ENCODE peak calls at places on chromosomes 2 and 18, in eight cellular contexts. Y is midbrain, P is mammary epithelial cell, R is WTC11, T is AG08396, I is cardiac fibroblast, M is adrenal gland, H is HT1080. N is an unnamed sample.

GRCh38 chr2:181779288-181779871 is 99.1 kb upstream of the NEUROD1 start:
- DNase-seq in Y (no peak), P (no peak), R (no peak), T (no peak), I (peak; percentile 47), M (no peak), H (peak; percentile 12), N (no peak)

GRCh38 chr2:40400336-40400953 is 51.4 kb downstream of the SLC8A1 start:
- DNase-seq in Y (no peak), P (no peak), R (no peak), T (no peak), I (peak; percentile 51), M (no peak), H (peak; percentile 41), N (no peak)

GRCh38 chr2:136288249-136288648 is 170.3 kb upstream of the CXCR4 start:
- DNase-seq in Y (no peak), P (no peak), R (no peak), T (no peak), I (no peak), M (no peak), H (no peak), N (no peak)

GRCh38 chr2:171956135-171956830 is 34.0 kb downstream of the HAT1 start:
- DNase-seq in Y (no peak), P (no peak), R (no peak), T (no peak), I (no peak), M (no peak), H (no peak), N (no peak)

GRCh38 chr2:176002684-176003225 is 688 bp upstream of the LNPK start:
- DNase-seq in Y (no peak), P (peak; percentile 14), R (no peak), T (peak; percentile 27), I (peak; percentile 20), M (peak; percentile 35), H (no peak), N (no peak)

GRCh38 chr2:45237850-45238542 is 228.7 kb upstream of the SIX2 start:
- DNase-seq in Y (no peak), P (peak; percentile 95), R (no peak), T (peak; percentile 76), I (peak; percentile 98), M (no peak), H (peak; percentile 99), N (no peak)

GRCh38 chr18:44897445-44898215 is 216.9 kb downstream of the SETBP1 start:
- DNase-seq in Y (no peak), P (no peak), R (no peak), T (no peak), I (no peak), M (no peak), H (no peak), N (no peak)

GRCh38 chr2:105926960-105927678 is 182.4 kb downstream of the NCK2 start:
- DNase-seq in Y (no peak), P (no peak), R (no peak), T (no peak), I (no peak), M (no peak), H (peak; percentile 12), N (peak; percentile 47)

GRCh38 chr2:98560256-98560771 is 48.0 kb downstream of the COA5 start:
- DNase-seq in Y (no peak), P (peak; percentile 52), R (no peak), T (peak; percentile 91), I (peak; percentile 91), M (peak; percentile 91), H (peak; percentile 88), N (no peak)

GRCh38 chr2:128301501-128301966 is 17.1 kb downstream of the HS6ST1 start:
- DNase-seq in Y (peak; percentile 32), P (peak; percentile 43), R (no peak), T (peak; percentile 91), I (peak; percentile 91), M (peak; percentile 72), H (peak; percentile 49), N (no peak)

GRCh38 chr2:179539112-179539511 is 274.5 kb upstream of the SESTD1 start:
- DNase-seq in Y (no peak), P (no peak), R (no peak), T (no peak), I (no peak), M (no peak), H (no peak), N (no peak)

GRCh38 chr2:100104718-100105677 is 37.4 kb downstream of the AFF3 start:
- DNase-seq in Y (no peak), P (no peak), R (peak; percentile 35), T (peak; percentile 69), I (no peak), M (no peak), H (peak; percentile 34), N (no peak)

GRCh38 chr2:236823230-236823629 is 253.6 kb downstream of the ACKR3 start:
- DNase-seq in Y (no peak), P (no peak), R (no peak), T (no peak), I (no peak), M (no peak), H (no peak), N (no peak)

GRCh38 chr2:212831671-212832199 is 293.1 kb upstream of the ERBB4 start:
- DNase-seq in Y (no peak), P (no peak), R (no peak), T (no peak), I (no peak), M (no peak), H (no peak), N (no peak)

GRCh38 chr2:33441235-33441810 is 35.1 kb upstream of the RASGRP3 start:
- DNase-seq in Y (peak; percentile 81), P (peak; percentile 51), R (peak; percentile 52), T (peak; percentile 67), I (peak; percentile 83), M (peak; percentile 33), H (peak; percentile 55), N (no peak)

GRCh38 chr2:51013060-51013746 is 18.7 kb downstream of the NRXN1 start:
- DNase-seq in Y (peak; percentile 43), P (peak; percentile 11), R (peak; percentile 34), T (no peak), I (no peak), M (no peak), H (no peak), N (no peak)

GRCh38 chr2:168978461-168978861 is 52.7 kb downstream of the ABCB11 start:
- DNase-seq in Y (no peak), P (no peak), R (no peak), T (no peak), I (no peak), M (no peak), H (no peak), N (no peak)

GRCh38 chr2:27128810-27129571 is 5.4 kb downstream of the ABHD1 start:
- DNase-seq in Y (no peak), P (no peak), R (no peak), T (no peak), I (no peak), M (no peak), H (no peak), N (no peak)

GRCh38 chr2:217103752-217104540 is 244.1 kb upstream of the TNP1 start:
- DNase-seq in Y (no peak), P (peak; percentile 49), R (no peak), T (peak; percentile 26), I (peak; percentile 41), M (no peak), H (peak; percentile 43), N (no peak)

GRCh38 chr18:71583291-71583690 is 960.9 kb downstream of the CBLN2 start:
- DNase-seq in Y (no peak), P (no peak), R (no peak), T (no peak), I (peak; percentile 1), M (no peak), H (peak; percentile 20), N (no peak)

GRCh38 chr18:64645753-64646152 is 496.9 kb upstream of the LINC00305 start:
- DNase-seq in Y (no peak), P (no peak), R (no peak), T (no peak), I (no peak), M (no peak), H (no peak), N (no peak)

GRCh38 chr2:170771049-170771937 is 1.1 kb downstream of the ERICH2 start:
- DNase-seq in Y (peak; percentile 58), P (peak; percentile 61), R (peak; percentile 61), T (peak; percentile 5), I (no peak), M (no peak), H (peak; percentile 28), N (no peak)

GRCh38 chr2:210169871-210170441 is 1.3 kb downstream of the KANSL1L start:
- DNase-seq in Y (peak; percentile 76), P (peak; percentile 68), R (no peak), T (peak; percentile 27), I (peak; percentile 76), M (peak; percentile 8), H (peak; percentile 54), N (no peak)

GRCh38 chr2:120528051-120528692 is 182.2 kb downstream of the INHBB start:
- DNase-seq in Y (no peak), P (no peak), R (no peak), T (no peak), I (no peak), M (no peak), H (no peak), N (no peak)

GRCh38 chr2:219279916-219280516 is 850 bp downstream of the DNAJB2 start:
- DNase-seq in Y (no peak), P (no peak), R (no peak), T (no peak), I (no peak), M (peak; percentile 52), H (no peak), N (no peak)

GRCh38 chr2:172953970-172954852 is 121.4 kb upstream of the MAP3K20 start:
- DNase-seq in Y (no peak), P (peak; percentile 66), R (no peak), T (no peak), I (no peak), M (no peak), H (no peak), N (no peak)

GRCh38 chr2:241071677-241072111 is 30.4 kb downstream of the MTERF4 start:
- DNase-seq in Y (no peak), P (no peak), R (no peak), T (no peak), I (no peak), M (no peak), H (no peak), N (no peak)

GRCh38 chr18:58097907-58098166 is 53.8 kb downstream of the NEDD4L start:
- DNase-seq in Y (no peak), P (no peak), R (no peak), T (no peak), I (no peak), M (peak; percentile 62), H (no peak), N (no peak)

GRCh38 chr2:65722028-65722427 is 289.6 kb upstream of the SPRED2 start:
- DNase-seq in Y (peak; percentile 7), P (peak; percentile 9), R (peak; percentile 61), T (peak; percentile 26), I (peak; percentile 17), M (peak; percentile 57), H (peak; percentile 3), N (no peak)

GRCh38 chr2:72112981-72113846 is 34.4 kb downstream of the CYP26B1 start:
- DNase-seq in Y (peak; percentile 5), P (no peak), R (no peak), T (no peak), I (no peak), M (no peak), H (no peak), N (no peak)

GRCh38 chr2:20080839-20081348 is 29.5 kb upstream of the LAPTM4A start:
- DNase-seq in Y (no peak), P (no peak), R (peak; percentile 33), T (no peak), I (no peak), M (no peak), H (no peak), N (no peak)

GRCh38 chr18:5073026-5073944 is 123.8 kb downstream of the AKAIN1 start:
- DNase-seq in Y (peak; percentile 26), P (peak; percentile 4), R (no peak), T (peak; percentile 5), I (peak; percentile 21), M (no peak), H (peak; percentile 53), N (no peak)

GRCh38 chr18:8882632-8883408 is 177.5 kb downstream of the MTCL1 start:
- DNase-seq in Y (no peak), P (peak; percentile 50), R (peak; percentile 62), T (no peak), I (no peak), M (no peak), H (peak; percentile 60), N (no peak)

GRCh38 chr2:238505119-238505891 is 78.6 kb downstream of the ASB1 start:
- DNase-seq in Y (no peak), P (no peak), R (no peak), T (no peak), I (no peak), M (no peak), H (peak; percentile 65), N (peak; percentile 20)